ENCODE peak calls at places on chromosomes 11 and 22, in nine cellular contexts. G is tibial nerve, B is heart left ventricle, L is GM10248, K is chondrocyte, U is astrocyte of the spinal cord, J is cardiac fibroblast, T is Peyer's patch, V is AG09309. D is an unnamed sample.

GRCh38 chr11:114350022-114350421 is 50.3 kb downstream of the C11orf71 start:
- DNase-seq in U (no peak), V (no peak), T (no peak), K (no peak), L (no peak), B (no peak), J (no peak), G (no peak), D (no peak)

GRCh38 chr22:43274595-43275240 is 68.5 kb downstream of the SCUBE1 start:
- DNase-seq in B (no peak), L (no peak), G (no peak), V (no peak), U (no peak), T (no peak), J (no peak), K (no peak), D (no peak)

GRCh38 chr11:18075444-18075843 is 29.4 kb upstream of the TPH1 start:
- DNase-seq in T (no peak), U (no peak), L (no peak), B (no peak), G (no peak), V (no peak), K (no peak), J (no peak), D (no peak)

GRCh38 chr11:123218451-123218850 is 23.4 kb upstream of the CLMP start:
- DNase-seq in V (no peak), L (no peak), B (no peak), J (no peak), U (no peak), T (no peak), G (no peak), K (no peak), D (no peak)

GRCh38 chr22:19821523-19822300 is 33.0 kb downstream of the GNB1L start:
- DNase-seq in G (no peak), U (no peak), B (peak), V (no peak), L (no peak), J (no peak), T (peak), K (peak), D (peak)

GRCh38 chr11:7512525-7513209 is 1.1 kb upstream of the PPFIBP2 start:
- DNase-seq in G (peak), V (peak), T (peak), B (peak), U (peak), L (peak), J (peak), K (no peak), D (peak)

GRCh38 chr11:10456519-10456918 is 1.5 kb downstream of the AMPD3 start:
- DNase-seq in K (no peak), J (no peak), B (no peak), G (no peak), V (no peak), U (no peak), T (no peak), L (no peak), D (no peak)

GRCh38 chr11:44518968-44519550 is 46.4 kb upstream of the CD82 start:
- DNase-seq in J (no peak), G (no peak), B (no peak), V (no peak), U (no peak), T (no peak), K (no peak), L (no peak), D (no peak)

GRCh38 chr11:1292018-1292643 is 17.3 kb downstream of the TOLLIP start:
- DNase-seq in B (peak), V (no peak), L (no peak), U (no peak), G (no peak), K (no peak), T (no peak), J (no peak), D (no peak)

GRCh38 chr11:64909653-64910343 is 7.2 kb downstream of the ATG2A start:
- DNase-seq in J (no peak), L (no peak), U (no peak), G (no peak), V (no peak), K (no peak), T (no peak), B (no peak), D (no peak)

GRCh38 chr22:35376728-35377472 is 4.0 kb upstream of the HMOX1 start:
- DNase-seq in V (peak), T (peak), K (no peak), U (peak), J (peak), L (peak), G (peak), B (peak), D (peak)

GRCh38 chr11:119509969-119510401 is 87.0 kb upstream of the THY1 start:
- DNase-seq in V (peak), J (peak), K (no peak), G (no peak), B (peak), L (peak), T (no peak), U (peak), D (no peak)

GRCh38 chr11:125397421-125397820 is 98.6 kb downstream of the FEZ1 start:
- DNase-seq in G (no peak), L (no peak), T (no peak), V (no peak), B (no peak), K (no peak), U (no peak), J (no peak), D (no peak)

GRCh38 chr11:64851831-64852337 is 7.4 kb upstream of the CDC42BPG start:
- DNase-seq in K (no peak), V (no peak), B (no peak), T (peak), J (no peak), G (no peak), U (no peak), L (peak), D (peak)

GRCh38 chr11:134034496-134035381 is 34.1 kb upstream of the JAM3 start:
- DNase-seq in G (no peak), V (no peak), J (no peak), B (no peak), T (no peak), K (peak), U (no peak), L (no peak), D (no peak)

GRCh38 chr22:45907378-45907777 is 69.6 kb downstream of the WNT7B start:
- DNase-seq in V (no peak), L (no peak), G (no peak), J (no peak), T (no peak), B (no peak), U (no peak), K (no peak), D (no peak)

GRCh38 chr22:37827056-37827455 is 3.9 kb downstream of the GALR3 start:
- DNase-seq in T (no peak), B (peak), K (no peak), V (no peak), J (peak), U (no peak), G (no peak), L (no peak), D (no peak)

GRCh38 chr22:37832022-37832857 is 9.1 kb downstream of the GALR3 start:
- DNase-seq in J (no peak), U (no peak), G (no peak), K (no peak), L (no peak), V (no peak), B (no peak), T (no peak), D (no peak)

GRCh38 chr22:37824674-37825641 is 1.8 kb downstream of the GALR3 start:
- DNase-seq in U (no peak), V (no peak), T (no peak), J (no peak), B (no peak), K (peak), L (no peak), G (no peak), D (no peak)

GRCh38 chr22:37831472-37831871 is 8.3 kb downstream of the GALR3 start:
- DNase-seq in K (no peak), U (no peak), B (no peak), J (no peak), L (no peak), V (no peak), T (no peak), G (no peak), D (no peak)

DNA sequence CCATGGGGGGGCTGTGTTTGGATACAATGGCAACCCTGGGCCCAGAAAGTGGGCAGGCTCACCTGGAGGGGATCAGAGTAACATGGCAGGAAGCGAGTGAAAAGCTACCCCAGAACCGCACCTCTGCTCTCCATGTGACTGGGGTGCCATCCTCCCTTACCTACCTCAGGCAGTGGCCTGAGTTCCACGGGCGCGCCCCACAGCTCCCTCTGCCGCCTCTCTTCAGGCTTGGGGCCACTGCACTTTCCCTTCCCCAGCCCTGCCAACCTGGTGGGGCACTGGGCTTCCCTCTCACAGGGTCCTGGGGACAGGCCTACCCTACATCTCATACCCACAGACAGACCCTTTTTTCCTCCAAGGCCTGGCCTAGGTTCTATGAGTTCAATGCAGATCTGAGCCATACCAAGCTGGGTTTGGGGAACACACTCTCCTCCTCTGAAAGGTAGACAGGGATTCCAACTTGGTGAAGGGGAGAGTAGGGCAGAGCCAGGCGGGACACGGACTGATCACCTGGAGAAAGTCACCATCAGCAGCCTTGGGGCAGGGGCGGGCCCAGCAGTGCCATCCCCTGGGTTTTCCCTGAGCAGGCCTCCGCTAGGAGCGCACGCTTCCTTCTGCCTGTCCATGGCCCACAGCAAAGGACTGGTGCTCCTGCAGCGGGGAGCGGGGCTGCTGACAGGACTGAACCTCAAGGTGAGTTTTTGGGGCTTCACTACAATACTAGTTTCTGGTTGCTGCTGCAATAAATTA is 7.1 kb downstream of the GALR3 start:
- DNase-seq in K (no peak), T (no peak), G (no peak), U (no peak), L (no peak), V (no peak), J (no peak), B (no peak), D (no peak)
- TF ChIP-seq CTCF in K (no peak), T (no peak), G (no peak), U (no peak), L (no peak), V (no peak), J (no peak), B (no peak), D (no peak)

DNA sequence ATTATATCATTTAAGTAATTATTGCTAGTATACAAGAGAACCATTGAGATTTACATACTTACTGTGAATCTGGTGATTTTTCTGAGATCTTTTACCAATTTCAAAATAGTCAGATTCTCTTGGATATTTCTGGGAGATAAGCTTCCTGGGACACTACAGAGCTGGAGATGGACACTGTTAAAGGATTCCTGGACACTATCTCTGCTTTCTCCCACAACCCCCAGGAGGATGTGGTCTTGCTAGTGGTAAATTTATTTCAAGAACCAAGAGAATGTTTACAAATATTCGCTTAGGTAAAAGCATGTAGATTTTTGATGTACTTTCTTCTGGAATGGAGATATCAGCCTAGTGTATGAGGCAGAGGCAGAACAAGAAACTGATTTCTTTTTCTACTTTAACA is 12.9 kb downstream of the CCDC82 start:
- DNase-seq in G (no peak), U (no peak), J (no peak), T (no peak), K (no peak), L (no peak), B (no peak), V (no peak), D (no peak)
- TF ChIP-seq CTCF in G (no peak), U (no peak), J (no peak), T (no peak), K (no peak), L (no peak), B (no peak), V (no peak), D (no peak)

GRCh38 chr11:22617868-22618267 is 7.8 kb downstream of the FANCF start:
- DNase-seq in T (no peak), J (no peak), U (no peak), G (no peak), K (no peak), V (no peak), L (no peak), B (no peak), D (no peak)
- TF ChIP-seq CTCF in T (no peak), J (no peak), U (no peak), G (no peak), K (no peak), V (no peak), L (no peak), B (no peak), D (no peak)

DNA sequence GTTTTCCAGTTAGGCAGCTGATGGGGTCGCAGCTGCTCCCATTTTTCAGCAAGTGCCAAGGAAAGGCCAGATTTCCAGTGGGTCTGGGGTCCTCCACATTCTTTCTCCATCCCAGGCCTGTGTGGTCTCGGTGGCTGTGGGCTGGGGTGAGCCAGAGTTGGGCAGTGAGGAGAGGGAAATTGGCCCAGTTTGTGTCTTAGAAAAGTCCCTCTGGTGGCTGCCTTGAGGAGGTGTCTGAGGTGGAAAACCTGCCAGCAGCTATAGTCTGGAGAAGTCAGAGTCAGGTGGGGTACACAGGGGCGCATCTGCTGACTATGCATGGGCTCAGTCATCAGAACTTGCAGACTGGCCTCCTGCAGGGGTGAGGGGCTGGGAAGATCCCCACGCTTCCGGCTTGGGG is 30.5 kb downstream of the MRGPRD start:
- DNase-seq in L (no peak), T (no peak), K (no peak), U (peak), J (peak), G (no peak), B (no peak), V (no peak), D (no peak)
- TF ChIP-seq CTCF in L (peak), T (peak), K (peak), U (peak), J (peak), G (no peak), B (no peak), V (peak), D (no peak)

GRCh38 chr11:115676768-115677167 is 172.6 kb upstream of the CADM1 start:
- DNase-seq in K (no peak), B (no peak), V (peak), T (no peak), G (no peak), L (no peak), J (peak), U (peak), D (no peak)

GRCh38 chr11:115679945-115680344 is 175.7 kb upstream of the CADM1 start:
- DNase-seq in B (no peak), T (no peak), U (no peak), V (no peak), G (no peak), K (no peak), J (no peak), L (no peak), D (no peak)

GRCh38 chr11:115677190-115677589 is 173.0 kb upstream of the CADM1 start:
- DNase-seq in B (no peak), G (no peak), J (no peak), U (no peak), V (no peak), L (no peak), T (no peak), K (no peak), D (no peak)

GRCh38 chr11:115676206-115676605 is 172.0 kb upstream of the CADM1 start:
- DNase-seq in J (no peak), G (no peak), L (no peak), V (no peak), U (no peak), K (no peak), B (no peak), T (no peak), D (no peak)

DNA sequence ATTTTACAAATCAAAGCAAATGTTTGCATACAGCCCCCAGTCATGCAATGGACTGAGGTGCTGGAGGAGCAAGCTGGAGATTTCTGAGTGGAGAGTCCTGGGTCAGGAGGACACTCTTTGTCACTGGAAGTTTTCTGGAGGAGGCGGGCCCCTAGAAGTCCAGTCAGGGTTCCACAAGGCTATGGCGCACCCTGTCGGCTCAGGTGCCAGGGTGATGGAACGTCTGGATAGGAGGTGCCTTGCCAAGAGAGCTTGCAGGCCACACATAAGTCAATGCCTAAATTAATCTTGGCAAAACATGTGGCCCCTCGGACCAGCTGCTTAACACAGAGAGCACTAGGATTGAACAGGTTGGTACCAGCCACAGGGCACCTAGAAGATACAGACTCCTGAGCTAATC is 174.7 kb upstream of the CADM1 start:
- DNase-seq in K (no peak), J (no peak), L (no peak), G (no peak), B (peak), T (peak), V (no peak), U (no peak), D (no peak)
- TF ChIP-seq CTCF in K (no peak), J (no peak), L (no peak), G (no peak), B (peak), T (peak), V (no peak), U (no peak), D (no peak)

GRCh38 chr22:37696657-37697539 is at the start of gene TRIOBP:
- DNase-seq in G (peak), L (peak), T (peak), U (peak), K (no peak), V (peak), B (peak), J (peak), D (peak)
- TF ChIP-seq CTCF in G (peak), L (peak), T (peak), U (peak), K (peak), V (peak), B (peak), J (peak), D (no peak)

DNA sequence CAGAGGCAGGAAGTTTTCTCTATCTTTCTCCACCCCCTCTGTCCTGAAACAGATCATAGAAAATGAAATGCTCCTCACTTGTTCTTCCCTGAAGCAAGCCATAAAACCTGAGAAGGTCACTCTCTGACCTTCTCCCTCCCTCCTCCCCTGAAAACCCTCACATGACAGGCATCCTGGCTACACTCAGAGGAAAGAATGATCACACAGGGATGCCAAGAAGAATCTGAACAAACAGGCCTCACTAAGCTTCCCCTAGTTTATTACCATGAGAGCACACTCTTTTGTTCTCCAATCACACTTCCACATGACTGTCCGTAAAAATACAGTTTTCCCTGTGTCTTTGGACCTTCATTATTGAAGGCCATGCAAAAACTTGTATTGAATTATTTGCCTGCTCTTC is 300.1 kb downstream of the BUD13 start:
- DNase-seq in B (no peak), J (no peak), T (no peak), L (no peak), V (no peak), G (no peak), K (no peak), U (no peak), D (no peak)
- TF ChIP-seq CTCF in B (no peak), J (no peak), T (no peak), L (no peak), V (no peak), G (no peak), K (no peak), U (no peak), D (no peak)